ENCODE peak calls at places on chromosome 7, in nine cellular contexts. G is fibroblast of pulmonary artery, E is gastrocnemius medialis, Y is pancreas, J is NB4, U is mammary epithelial cell, Z is neural progenitor cell, F is neuronal stem cell, A is keratinocyte. K is an unnamed sample.

GRCh38 chr7:129515381-129515780 is 13.1 kb downstream of the SMKR1 start:
- DNase-seq in G (no peak), E (no peak), Y (no peak), J (no peak), U (no peak), Z (no peak), F (no peak), A (no peak), K (no peak)

GRCh38 chr7:78924581-78924980 is 528.9 kb downstream of the MAGI2 start:
- DNase-seq in G (peak), E (no peak), Y (no peak), J (peak), U (peak), Z (peak), F (peak), A (no peak), K (no peak)

GRCh38 chr7:132666076-132666775 is 90.0 kb upstream of the PLXNA4 start:
- DNase-seq in G (no peak), E (no peak), Y (no peak), J (peak), U (peak), Z (no peak), F (no peak), A (no peak), K (no peak)

GRCh38 chr7:101630591-101630990 is 1.5 kb upstream of the MYL10 start:
- DNase-seq in G (peak), E (no peak), Y (no peak), J (peak), U (peak), Z (no peak), F (no peak), A (peak), K (no peak)

GRCh38 chr7:35971133-35971995 is 170.5 kb downstream of the SEPTIN7 start:
- DNase-seq in G (no peak), E (no peak), Y (peak), J (peak), U (no peak), Z (no peak), F (no peak), A (no peak), K (peak)

GRCh38 chr7:42144253-42145002 is 92.6 kb downstream of the GLI3 start:
- DNase-seq in G (peak), E (no peak), Y (no peak), J (no peak), U (no peak), Z (no peak), F (no peak), A (no peak), K (no peak)

GRCh38 chr7:90595341-90595800 is 750 bp upstream of the CDK14 start:
- DNase-seq in G (peak), E (no peak), Y (no peak), J (no peak), U (no peak), Z (no peak), F (peak), A (no peak), K (no peak)

GRCh38 chr7:31308642-31309041 is 31.9 kb downstream of the NEUROD6 start:
- DNase-seq in G (no peak), E (no peak), Y (no peak), J (no peak), U (no peak), Z (no peak), F (no peak), A (no peak), K (no peak)

GRCh38 chr7:70492641-70493040 is 639.3 kb upstream of the GALNT17 start:
- DNase-seq in G (no peak), E (no peak), Y (no peak), J (no peak), U (no peak), Z (no peak), F (no peak), A (no peak), K (no peak)

GRCh38 chr7:23356726-23357125 is 57.6 kb downstream of the MALSU1 start:
- DNase-seq in G (peak), E (no peak), Y (no peak), J (no peak), U (peak), Z (no peak), F (no peak), A (no peak), K (no peak)

GRCh38 chr7:18961997-18962396 is 155.4 kb downstream of the TWIST1 start:
- DNase-seq in G (peak), E (no peak), Y (no peak), J (no peak), U (no peak), Z (no peak), F (no peak), A (no peak), K (no peak)

GRCh38 chr7:137656227-137656849 is 190.4 kb downstream of the DGKI start:
- DNase-seq in G (peak), E (peak), Y (peak), J (peak), U (peak), Z (peak), F (peak), A (no peak), K (peak)

GRCh38 chr7:132430863-132431822 is 145.1 kb downstream of the PLXNA4 start:
- DNase-seq in G (peak), E (no peak), Y (no peak), J (peak), U (peak), Z (no peak), F (no peak), A (no peak), K (peak)

GRCh38 chr7:132526111-132526741 is 50.0 kb downstream of the PLXNA4 start:
- DNase-seq in G (no peak), E (no peak), Y (no peak), J (no peak), U (no peak), Z (no peak), F (no peak), A (no peak), K (no peak)

GRCh38 chr7:7761340-7761973 is 43.0 kb upstream of the RPA3 start:
- DNase-seq in G (peak), E (no peak), Y (no peak), J (peak), U (peak), Z (no peak), F (no peak), A (no peak), K (no peak)

GRCh38 chr7:65974876-65975275 is 7.1 kb downstream of the GUSB start:
- DNase-seq in G (no peak), E (no peak), Y (no peak), J (no peak), U (no peak), Z (no peak), F (no peak), A (no peak), K (no peak)

GRCh38 chr7:50557114-50557513 is 8.1 kb downstream of the DDC start:
- DNase-seq in G (no peak), E (no peak), Y (no peak), J (no peak), U (no peak), Z (no peak), F (no peak), A (no peak), K (no peak)

GRCh38 chr7:46015107-46015868 is 94.2 kb upstream of the IGFBP3 start:
- DNase-seq in G (no peak), E (peak), Y (peak), J (peak), U (no peak), Z (peak), F (peak), A (no peak), K (peak)

GRCh38 chr7:97128736-97129135 is 11.2 kb downstream of the SDHAF3 start:
- DNase-seq in G (no peak), E (no peak), Y (no peak), J (no peak), U (no peak), Z (no peak), F (no peak), A (no peak), K (no peak)

GRCh38 chr7:926061-927030 is 28.1 kb downstream of the ADAP1 start:
- DNase-seq in G (no peak), E (peak), Y (peak), J (no peak), U (no peak), Z (no peak), F (no peak), A (no peak), K (peak)

GRCh38 chr7:37977243-37977642 is 56.8 kb downstream of the EPDR1 start:
- DNase-seq in G (no peak), E (no peak), Y (no peak), J (peak), U (peak), Z (no peak), F (no peak), A (no peak), K (no peak)

GRCh38 chr7:105680505-105681187 is 99.4 kb upstream of the EFCAB10 start:
- DNase-seq in G (no peak), E (peak), Y (no peak), J (no peak), U (no peak), Z (no peak), F (no peak), A (no peak), K (no peak)

GRCh38 chr7:105677395-105677701 is 96.1 kb upstream of the EFCAB10 start:
- DNase-seq in G (no peak), E (no peak), Y (no peak), J (no peak), U (no peak), Z (no peak), F (no peak), A (no peak), K (no peak)

GRCh38 chr7:105677803-105678583 is 96.7 kb upstream of the EFCAB10 start:
- DNase-seq in G (no peak), E (peak), Y (no peak), J (peak), U (no peak), Z (no peak), F (no peak), A (no peak), K (no peak)

GRCh38 chr7:105675873-105676484 is 94.7 kb upstream of the EFCAB10 start:
- DNase-seq in G (no peak), E (no peak), Y (no peak), J (peak), U (no peak), Z (no peak), F (no peak), A (no peak), K (no peak)

DNA sequence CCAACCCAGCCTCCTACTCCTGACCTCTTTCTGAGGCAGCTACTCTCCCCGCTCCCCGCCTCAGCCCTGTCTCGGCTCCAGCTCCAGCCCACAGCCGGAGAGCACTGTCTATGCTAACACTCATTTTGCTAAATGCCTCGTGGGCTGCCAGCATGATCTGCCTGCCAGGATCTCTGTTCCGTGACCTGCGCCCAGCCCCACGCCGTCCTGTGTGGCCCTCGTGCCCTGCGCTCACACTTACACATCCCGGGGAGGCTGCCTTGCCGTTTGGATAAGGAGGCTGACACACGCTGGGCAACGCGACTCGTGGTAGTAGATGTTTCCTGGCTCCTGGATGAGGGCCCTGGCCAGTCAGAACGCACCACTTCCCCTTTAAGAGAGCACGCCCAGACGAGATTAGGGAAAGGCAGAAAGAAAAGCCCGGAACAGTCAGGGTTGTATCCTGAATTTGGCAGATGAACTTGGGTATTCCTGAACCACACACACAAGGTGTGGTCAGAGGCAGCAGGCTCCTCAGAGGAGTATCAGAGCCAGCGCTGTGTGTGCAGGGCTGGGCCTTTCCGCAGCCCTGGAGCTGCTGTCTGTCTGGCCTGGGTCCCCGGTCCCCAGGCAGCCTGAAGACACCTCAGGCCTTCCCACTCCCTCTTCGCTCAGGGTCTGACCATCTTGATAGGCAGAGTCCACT is 97.7 kb upstream of the EFCAB10 start:
- DNase-seq in G (peak), E (peak), Y (peak), J (peak), U (peak), Z (no peak), F (no peak), A (peak), K (peak)
- H3K4me3 ChIP-seq in G (peak), E (peak), Y (no peak), J (peak), U (no peak), Z (no peak), F (no peak), A (peak), K (peak)

GRCh38 chr7:105673367-105674188 is 92.3 kb upstream of the EFCAB10 start:
- DNase-seq in G (no peak), E (peak), Y (peak), J (no peak), U (peak), Z (no peak), F (no peak), A (no peak), K (no peak)
- H3K4me3 ChIP-seq in G (no peak), E (no peak), Y (no peak), J (no peak), U (no peak), Z (no peak), F (no peak), A (no peak), K (no peak)

DNA sequence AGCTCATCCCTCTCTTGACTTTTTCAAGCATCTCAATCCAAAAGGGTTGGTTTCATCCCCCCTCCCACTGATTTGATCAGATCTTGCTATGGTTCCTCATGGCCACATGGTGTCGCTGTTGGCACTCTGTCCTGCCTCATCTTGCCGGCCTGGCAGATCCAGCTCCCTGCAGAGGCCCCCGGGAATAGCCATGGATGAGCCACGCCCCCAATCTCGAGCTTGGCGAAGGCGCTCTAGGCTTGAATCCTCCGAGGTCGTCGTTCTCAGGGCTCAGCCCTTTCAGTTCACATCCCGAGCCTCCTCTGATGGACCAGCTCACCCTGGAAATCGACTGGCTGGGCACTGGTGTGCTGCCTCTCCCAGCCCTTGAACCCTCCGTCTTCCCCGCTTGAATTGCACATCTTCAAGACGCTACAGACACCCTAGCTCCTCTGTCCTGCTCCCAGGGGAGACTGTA is 628.7 kb downstream of the TYW1 start:
- DNase-seq in G (peak), E (peak), Y (peak), J (peak), U (no peak), Z (peak), F (peak), A (no peak), K (peak)
- H3K4me3 ChIP-seq in G (no peak), E (no peak), Y (no peak), J (no peak), U (no peak), Z (peak), F (no peak), A (no peak), K (no peak)

GRCh38 chr7:106657085-106657991 is 3.6 kb downstream of the CCDC71L start:
- DNase-seq in G (peak), E (no peak), Y (no peak), J (no peak), U (no peak), Z (no peak), F (no peak), A (no peak), K (no peak)
- H3K4me3 ChIP-seq in G (peak), E (no peak), Y (no peak), J (no peak), U (no peak), Z (no peak), F (no peak), A (no peak), K (no peak)